ENCODE peak calls at places on chromosomes 6 and 20, in four cellular contexts. M is CD8-positive, alpha-beta T cell; Q is body of pancreas; P is mammary epithelial cell. G is an unnamed sample.
A peak's percentile ranks its signal among the peaks of the same experiment; 100 is the strongest.

GRCh38 chr6:36938536-36938935 is 16.0 kb upstream of the PI16 start:
- DNase-seq in M (no peak), Q (no peak), P (peak; percentile 60), G (peak; percentile 98)

GRCh38 chr6:105301756-105302616 is 100.9 kb downstream of the PREP start:
- DNase-seq in M (no peak), Q (no peak), P (no peak), G (no peak)

GRCh38 chr20:54061106-54061881 is 9.1 kb downstream of the BCAS1 start:
- DNase-seq in M (no peak), Q (no peak), P (peak; percentile 64), G (peak; percentile 6)

GRCh38 chr6:150146436-150146835 is 3.6 kb downstream of the PPP1R14C start:
- DNase-seq in M (no peak), Q (no peak), P (no peak), G (no peak)

GRCh38 chr20:13220857-13221297 is at the start of gene ISM1:
- DNase-seq in M (no peak), Q (peak; percentile 39), P (peak; percentile 29), G (no peak)

GRCh38 chr6:61977951-61978350 is 308.1 kb downstream of the KHDRBS2 start:
- DNase-seq in M (no peak), Q (no peak), P (no peak), G (no peak)

GRCh38 chr20:25863536-25864325 is 167.1 kb upstream of the ZNF337 start:
- DNase-seq in M (no peak), Q (no peak), P (no peak), G (no peak)

GRCh38 chr20:23007886-23008285 is 27.2 kb upstream of the SSTR4 start:
- DNase-seq in M (no peak), Q (no peak), P (no peak), G (no peak)

GRCh38 chr6:37893262-37893661 is 73.7 kb downstream of the ZFAND3 start:
- DNase-seq in M (no peak), Q (no peak), P (no peak), G (no peak)

GRCh38 chr20:45495438-45495985 is 19.9 kb downstream of the SPINT3 start:
- DNase-seq in M (no peak), Q (no peak), P (no peak), G (no peak)

GRCh38 chr20:33084722-33085121 is 5.3 kb downstream of the BPIFB4 start:
- DNase-seq in M (no peak), Q (no peak), P (no peak), G (no peak)

GRCh38 chr6:161076211-161076677 is 84.7 kb downstream of the MAP3K4 start:
- DNase-seq in M (no peak), Q (peak; percentile 6), P (no peak), G (peak; percentile 44)

GRCh38 chr20:33839591-33839990 is 28.4 kb downstream of the CHMP4B start:
- DNase-seq in M (no peak), Q (peak; percentile 82), P (no peak), G (no peak)

GRCh38 chr6:108175592-108176279 is 9.9 kb downstream of the NR2E1 start:
- DNase-seq in M (no peak), Q (peak; percentile 37), P (no peak), G (no peak)

GRCh38 chr6:108179741-108180140 is 13.9 kb downstream of the NR2E1 start:
- DNase-seq in M (no peak), Q (no peak), P (no peak), G (no peak)

GRCh38 chr6:108175176-108175591 is 9.4 kb downstream of the NR2E1 start:
- DNase-seq in M (no peak), Q (no peak), P (no peak), G (no peak)

GRCh38 chr6:108174371-108175175 is 8.8 kb downstream of the NR2E1 start:
- DNase-seq in M (no peak), Q (no peak), P (no peak), G (peak; percentile 24)

GRCh38 chr6:108176281-108177089 is 10.7 kb downstream of the NR2E1 start:
- DNase-seq in M (no peak), Q (no peak), P (no peak), G (no peak)
- H3K4me3 ChIP-seq in M (no peak overlapping the region), Q (no peak overlapping the region), P (no peak overlapping the region), G (no peak overlapping the region)

GRCh38 chr6:130846507-130846906 is 19.3 kb downstream of the SMLR1 start:
- DNase-seq in M (no peak), Q (no peak), P (no peak), G (no peak)

GRCh38 chr6:130851026-130851425 is 23.8 kb downstream of the SMLR1 start:
- DNase-seq in M (no peak), Q (no peak), P (no peak), G (no peak)

GRCh38 chr6:130848945-130849344 is 21.7 kb downstream of the SMLR1 start:
- DNase-seq in M (no peak), Q (no peak), P (no peak), G (no peak)

GRCh38 chr6:130849501-130850039 is 22.4 kb downstream of the SMLR1 start:
- DNase-seq in M (no peak), Q (no peak), P (no peak), G (no peak)

DNA sequence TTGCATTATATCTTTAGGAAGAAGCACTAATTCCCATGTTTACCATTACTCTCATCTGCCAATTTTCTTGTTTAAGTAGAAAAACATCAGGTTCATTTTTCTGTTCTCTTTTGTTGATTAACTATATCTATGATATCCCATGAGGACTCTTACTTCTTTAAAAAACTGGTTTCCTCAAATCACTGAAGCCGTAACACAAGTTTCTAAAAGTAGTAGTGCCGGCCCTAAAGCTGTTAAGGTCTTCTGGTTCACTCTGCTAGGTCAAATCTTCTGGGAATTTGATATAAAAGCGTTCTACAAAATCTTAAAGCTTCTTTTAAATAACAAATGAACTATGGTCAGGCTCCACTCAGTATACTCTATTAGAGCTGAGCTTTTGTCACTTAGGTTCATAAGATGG is 20.3 kb downstream of the SMLR1 start:
- DNase-seq in M (no peak), Q (no peak), P (no peak), G (no peak)
- H3K27ac ChIP-seq in M (no peak overlapping the region), Q (no peak overlapping the region), P (no peak overlapping the region), G (no peak overlapping the region)

GRCh38 chr20:62706857-62707256 is 1.8 kb upstream of the NTSR1 start:
- DNase-seq in M (no peak), Q (no peak), P (no peak), G (no peak)

GRCh38 chr20:62707281-62707941 is 1.2 kb upstream of the NTSR1 start:
- DNase-seq in M (no peak), Q (no peak), P (no peak), G (no peak)

GRCh38 chr20:62709537-62709905 is 885 bp downstream of the NTSR1 start:
- DNase-seq in M (no peak), Q (no peak), P (no peak), G (no peak)

GRCh38 chr20:62708591-62709536 is at the start of gene NTSR1:
- DNase-seq in M (no peak), Q (no peak), P (peak; percentile 40), G (no peak)

GRCh38 chr20:62707981-62708521 is 585 bp upstream of the NTSR1 start:
- DNase-seq in M (no peak), Q (no peak), P (no peak), G (no peak)
- TF ChIP-seq CTCF in M (peak; percentile 26), Q (no peak), P (peak; percentile 33), G (peak; percentile 54)

GRCh38 chr6:139030211-139030530 is 1.6 kb downstream of the ABRACL start:
- DNase-seq in M (no peak), Q (no peak), P (no peak), G (no peak)
- H3K4me3 ChIP-seq in M (peak overlapping the region; percentile 99), Q (no peak overlapping the region), P (peak overlapping the region; percentile 81), G (peak overlapping the region; percentile 94)

GRCh38 chr6:87293526-87293925 is 28.9 kb upstream of the SMIM8 start:
- DNase-seq in M (no peak), Q (no peak), P (peak; percentile 69), G (no peak)

GRCh38 chr6:87287251-87287650 is 35.1 kb upstream of the SMIM8 start:
- DNase-seq in M (no peak), Q (no peak), P (peak; percentile 71), G (peak; percentile 28)

GRCh38 chr6:87291879-87292278 is 30.5 kb upstream of the SMIM8 start:
- DNase-seq in M (no peak), Q (no peak), P (no peak), G (no peak)

DNA sequence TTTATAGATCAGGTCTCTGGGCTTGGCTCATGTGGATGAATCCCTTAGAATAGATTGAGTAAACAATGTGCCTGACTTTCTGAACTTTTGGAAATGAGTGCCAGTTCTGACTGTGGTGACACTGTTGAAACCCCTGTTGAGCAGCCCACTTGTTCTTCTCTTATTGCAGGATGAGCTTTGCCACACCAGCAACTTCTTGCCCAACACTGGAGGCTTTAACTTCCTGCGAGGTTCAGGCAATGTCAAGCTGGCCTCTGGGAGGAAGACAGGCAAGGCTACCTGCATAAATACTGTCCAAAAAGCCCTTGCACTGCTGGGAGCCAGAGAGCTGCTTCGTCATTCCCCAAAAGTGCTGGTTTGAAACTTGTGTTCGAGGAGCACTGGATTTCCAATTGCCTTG is 32.8 kb upstream of the SMIM8 start:
- DNase-seq in M (no peak), Q (no peak), P (no peak), G (no peak)
- H3K27ac ChIP-seq in M (no peak overlapping the region), Q (no peak overlapping the region), P (no peak overlapping the region), G (no peak overlapping the region)

DNA sequence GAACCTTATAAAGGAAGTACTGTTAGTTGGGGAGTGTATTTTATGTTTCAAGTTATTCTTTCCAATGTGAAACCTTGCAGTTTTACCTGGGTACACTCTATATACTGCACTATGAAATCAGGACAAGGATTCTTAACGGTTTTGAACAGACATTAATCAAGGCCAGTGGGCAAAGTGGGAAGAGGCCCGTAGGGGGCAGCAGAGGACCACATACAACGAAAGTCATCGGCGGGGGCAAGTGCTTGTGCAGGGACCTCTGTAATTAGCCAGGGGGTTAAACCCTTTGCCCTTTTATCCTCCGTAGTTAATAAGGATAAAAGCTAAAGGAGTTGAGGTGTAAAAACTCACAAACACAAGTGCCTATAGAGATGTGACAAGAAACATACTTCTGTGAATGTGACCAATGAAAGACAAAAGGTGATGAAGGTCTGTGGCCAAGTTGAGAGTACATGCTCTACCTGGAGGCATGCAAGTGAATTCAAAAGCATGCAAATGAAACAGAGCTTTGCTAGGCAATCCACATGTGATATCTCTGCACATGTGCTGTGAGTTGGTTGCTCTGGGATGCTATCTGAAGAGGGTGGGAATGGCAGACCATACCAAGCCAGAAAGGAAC is 392.7 kb upstream of the MAN1A1 start:
- DNase-seq in M (peak; percentile 13), Q (peak; percentile 75), P (peak; percentile 33), G (peak; percentile 35)
- TF ChIP-seq CTCF in M (peak; percentile 63), Q (peak; percentile 81), P (peak; percentile 81), G (peak; percentile 87)

GRCh38 chr6:16419636-16420331 is 181.4 kb downstream of the GMPR start:
- DNase-seq in M (no peak), Q (no peak), P (no peak), G (no peak)
- H3K4me3 ChIP-seq in M (no peak overlapping the region), Q (no peak overlapping the region), P (no peak overlapping the region), G (no peak overlapping the region)

G was measured in brain microvascular endothelial cell.